ENCODE peak calls at places on chromosomes 5 and 9, in eight cellular contexts. C, H, X, F, Q, O, M and P are unnamed samples.

GRCh38 chr5:177308740-177309139 is 3.0 kb downstream of the MXD3 start:
- DNase-seq in F (no peak), M (no peak), C (no peak), Q (no peak), O (no peak), H (no peak), X (no peak), P (no peak)

GRCh38 chr9:83027153-83027867 is 35.6 kb downstream of the RASEF start:
- DNase-seq in H (no peak), Q (no peak), X (peak; percentile 90), C (no peak), O (no peak), F (no peak), M (no peak), P (peak; percentile 78)

GRCh38 chr9:93709600-93710369 is 133.4 kb downstream of the PHF2 start:
- DNase-seq in O (no peak), M (no peak), F (no peak), Q (no peak), H (peak; percentile 53), X (no peak), C (no peak), P (no peak)

GRCh38 chr9:98232926-98233325 is 22.5 kb downstream of the TBC1D2 start:
- DNase-seq in F (no peak), M (no peak), H (no peak), C (no peak), O (no peak), Q (no peak), X (no peak), P (no peak)

GRCh38 chr5:102971693-102972293 is 148.1 kb downstream of the GIN1 start:
- DNase-seq in H (no peak), X (peak; percentile 30), M (peak; percentile 31), Q (no peak), C (no peak), F (no peak), O (no peak), P (peak; percentile 66)

GRCh38 chr9:95107001-95107749 is 210.3 kb downstream of the FANCC start:
- DNase-seq in C (no peak), Q (no peak), F (no peak), O (no peak), H (no peak), M (no peak), X (no peak), P (no peak)

GRCh38 chr5:54347221-54347865 is 37.0 kb upstream of the ARL15 start:
- DNase-seq in Q (no peak), M (peak; percentile 15), O (no peak), C (no peak), H (no peak), F (no peak), X (no peak), P (no peak)

GRCh38 chr9:136671646-136672430 is 9.1 kb downstream of the EGFL7 start:
- DNase-seq in H (no peak), C (no peak), Q (peak; percentile 70), O (no peak), F (no peak), M (no peak), X (no peak), P (peak; percentile 82)

GRCh38 chr9:94929373-94929764 is 202.9 kb downstream of the AOPEP start:
- DNase-seq in O (peak; percentile 55), X (no peak), Q (no peak), M (no peak), C (no peak), H (peak; percentile 86), F (no peak), P (no peak)

GRCh38 chr9:456365-456764 is 241.7 kb downstream of the DOCK8 start:
- DNase-seq in F (no peak), O (no peak), X (no peak), M (no peak), H (peak; percentile 42), Q (no peak), C (peak; percentile 56), P (no peak)

GRCh38 chr5:92613546-92613945 is 967.5 kb downstream of the NR2F1-AS1 start:
- DNase-seq in C (no peak), X (peak; percentile 29), O (no peak), Q (no peak), F (no peak), M (no peak), H (no peak), P (no peak)

GRCh38 chr5:22908129-22908528 is 55.0 kb upstream of the CDH12 start:
- DNase-seq in C (no peak), O (no peak), Q (no peak), F (no peak), H (no peak), M (no peak), X (no peak), P (no peak)

GRCh38 chr9:2017209-2017458 is 2.0 kb downstream of the SMARCA2 start:
- DNase-seq in O (no peak), F (no peak), M (no peak), X (no peak), C (no peak), H (no peak), Q (no peak), P (no peak)

GRCh38 chr9:110801426-110801825 is 132.8 kb downstream of the MUSK start:
- DNase-seq in Q (no peak), O (no peak), H (no peak), X (no peak), C (no peak), F (no peak), M (no peak), P (no peak)

GRCh38 chr9:132116583-132116982 is 36.9 kb upstream of the MED27 start:
- DNase-seq in O (no peak), C (no peak), Q (no peak), H (no peak), F (no peak), M (no peak), X (no peak), P (no peak)

GRCh38 chr5:82165740-82166530 is 112.2 kb downstream of the RPS23 start:
- DNase-seq in F (peak; percentile 9), Q (peak; percentile 53), H (peak; percentile 78), X (peak; percentile 84), C (peak; percentile 83), M (peak; percentile 73), O (peak; percentile 84), P (peak; percentile 84)

GRCh38 chr5:87912419-87912818 is 356.2 kb downstream of the TMEM161B start:
- DNase-seq in Q (no peak), M (no peak), C (no peak), F (no peak), H (no peak), O (no peak), X (no peak), P (no peak)

GRCh38 chr5:43066231-43066798 is 26.2 kb upstream of the ANXA2R start:
- DNase-seq in C (peak; percentile 88), O (peak; percentile 54), X (peak; percentile 68), F (peak; percentile 55), M (no peak), H (peak; percentile 76), Q (peak; percentile 82), P (peak; percentile 59)

GRCh38 chr9:72540348-72540873 is 19.0 kb downstream of the TMC1 start:
- DNase-seq in C (no peak), X (peak; percentile 17), F (no peak), M (no peak), O (no peak), Q (no peak), H (no peak), P (peak; percentile 31)

GRCh38 chr9:95360866-95361265 is 43.4 kb upstream of the FANCC start:
- DNase-seq in C (no peak), Q (no peak), O (no peak), M (no peak), F (no peak), H (no peak), X (no peak), P (no peak)

GRCh38 chr9:132536124-132536523 is 46.3 kb upstream of the BARHL1 start:
- DNase-seq in O (no peak), M (no peak), F (no peak), Q (no peak), H (no peak), X (no peak), C (no peak), P (no peak)

GRCh38 chr5:150522504-150523464 is 14.9 kb downstream of the NDST1 start:
- DNase-seq in Q (no peak), F (no peak), X (no peak), C (no peak), H (peak; percentile 78), O (no peak), M (no peak), P (no peak)

GRCh38 chr5:525916-526315 is 1.7 kb upstream of the SLC9A3 start:
- DNase-seq in O (no peak), H (no peak), M (no peak), C (no peak), Q (no peak), F (no peak), X (no peak), P (no peak)

GRCh38 chr5:57004800-57005199 is 52.9 kb upstream of the MIER3 start:
- DNase-seq in C (no peak), M (no peak), F (no peak), Q (no peak), O (no peak), X (no peak), H (no peak), P (no peak)

GRCh38 chr9:134154262-134154701 is 10.1 kb downstream of the RNU6ATAC start:
- DNase-seq in M (no peak), F (no peak), Q (no peak), C (no peak), X (no peak), O (no peak), H (no peak), P (no peak)

GRCh38 chr5:141799507-141800167 is 78.6 kb downstream of the PCDH1 start:
- DNase-seq in F (no peak), H (no peak), Q (no peak), O (no peak), C (no peak), X (no peak), M (no peak), P (no peak)

GRCh38 chr5:141604318-141604717 is 14.5 kb downstream of the DIAPH1 start:
- DNase-seq in M (peak; percentile 78), C (peak; percentile 74), Q (peak; percentile 42), F (no peak), X (peak; percentile 96), H (peak; percentile 48), O (peak; percentile 89), P (peak; percentile 89)

GRCh38 chr9:122122468-122122867 is 29.4 kb upstream of the TTLL11 start:
- DNase-seq in F (no peak), Q (no peak), M (no peak), C (no peak), O (no peak), X (no peak), H (no peak), P (no peak)

GRCh38 chr5:151675956-151676712 is 10.6 kb downstream of the SPARC start:
- DNase-seq in H (no peak), O (no peak), X (no peak), Q (no peak), M (peak; percentile 37), F (no peak), C (no peak), P (no peak)

GRCh38 chr5:51326844-51327243 is 56.4 kb upstream of the ISL1 start:
- DNase-seq in F (no peak), X (no peak), O (no peak), H (no peak), C (no peak), Q (no peak), M (no peak), P (no peak)

GRCh38 chr9:73866451-73866850 is 630.7 kb upstream of the RORB start:
- DNase-seq in M (no peak), H (no peak), F (no peak), X (no peak), O (no peak), C (no peak), Q (no peak), P (no peak)

GRCh38 chr5:181261320-181262085 is 560 bp upstream of the TRIM52 start:
- DNase-seq in O (peak; percentile 71), C (peak; percentile 84), M (no peak), H (peak; percentile 63), F (no peak), Q (peak; percentile 83), X (peak; percentile 74), P (peak; percentile 84)

GRCh38 chr9:75892168-75892901 is 1.9 kb downstream of the PCSK5 start:
- DNase-seq in Q (peak; percentile 66), X (no peak), M (peak; percentile 6), O (no peak), C (peak; percentile 60), H (peak; percentile 53), F (no peak), P (peak; percentile 10)

GRCh38 chr9:79452265-79452664 is 119.5 kb upstream of the TLE4 start:
- DNase-seq in M (no peak), X (no peak), O (no peak), C (no peak), H (no peak), Q (no peak), F (no peak), P (no peak)